ENCODE peak calls at places on chromosome 6, in seven cellular contexts. R is cardiac fibroblast; X is T-cell; U is GM12865; D is GM20000; O is central memory CD4-positive, alpha-beta T cell; A is nucleus accumbens. W is an unnamed sample.

GRCh38 chr6:53857318-53858094 is 62.7 kb downstream of the LRRC1 start:
- DNase-seq in R (no peak), X (no peak), U (no peak), D (no peak), O (no peak), A (no peak), W (no peak)

GRCh38 chr6:105645166-105645565 is 242.3 kb upstream of the PREP start:
- DNase-seq in R (no peak), X (no peak), U (no peak), D (no peak), O (no peak), A (no peak), W (no peak)

GRCh38 chr6:125299257-125299656 is 2.5 kb downstream of the HDDC2 start:
- DNase-seq in R (no peak), X (no peak), U (no peak), D (no peak), O (no peak), A (no peak), W (no peak)

GRCh38 chr6:36053878-36054277 is 26.3 kb downstream of the MAPK14 start:
- DNase-seq in R (no peak), X (no peak), U (no peak), D (no peak), O (no peak), A (no peak), W (no peak)

GRCh38 chr6:157954150-157955117 is 27.2 kb upstream of the SYNJ2 start:
- DNase-seq in R (peak; percentile 54), X (no peak), U (no peak), D (no peak), O (no peak), A (no peak), W (no peak)

GRCh38 chr6:22451960-22452359 is 117.4 kb upstream of the HDGFL1 start:
- DNase-seq in R (no peak), X (no peak), U (no peak), D (no peak), O (no peak), A (no peak), W (no peak)

GRCh38 chr6:37225350-37226169 is 32.0 kb upstream of the TBC1D22B start:
- DNase-seq in R (no peak), X (no peak), U (no peak), D (no peak), O (no peak), A (no peak), W (no peak)

GRCh38 chr6:29746050-29746449 is 22.8 kb downstream of the HLA-F start:
- DNase-seq in R (no peak), X (no peak), U (no peak), D (no peak), O (no peak), A (no peak), W (no peak)

W was measured in AG09319.